ENCODE peak calls at places on chromosomes 2 and 18, in four cellular contexts. One of them, this sample, is unnamed.

GRCh38 chr2:3689998-3690748 is 13.2 kb upstream of the DCDC2C start:
- DNase-seq in K562: no peak
- DNase-seq in HepG2: no peak
- DNase-seq in GM12878: no peak
- DNase-seq in this sample: no peak

GRCh38 chr2:158024288-158024898 is 77.3 kb upstream of the UPP2 start:
- DNase-seq in HepG2: peak
- DNase-seq in GM12878: no peak
- DNase-seq in K562: peak
- DNase-seq in this sample: peak

GRCh38 chr2:127048969-127049897 is 57.7 kb downstream of the BIN1 start:
- DNase-seq in K562: no peak
- DNase-seq in GM12878: no peak
- DNase-seq in HepG2: no peak
- DNase-seq in this sample: no peak

GRCh38 chr2:198762456-198762855 is 695.3 kb downstream of the SATB2 start:
- DNase-seq in HepG2: no peak
- DNase-seq in GM12878: no peak
- DNase-seq in K562: no peak
- DNase-seq in this sample: no peak

GRCh38 chr2:182186132-182186735 is 200.6 kb downstream of the PPP1R1C start:
- DNase-seq in K562: peak
- DNase-seq in GM12878: no peak
- DNase-seq in HepG2: peak
- DNase-seq in this sample: no peak

GRCh38 chr2:64119369-64119768 is 24.9 kb downstream of the PELI1 start:
- DNase-seq in HepG2: no peak
- DNase-seq in GM12878: no peak
- DNase-seq in K562: no peak
- DNase-seq in this sample: no peak

GRCh38 chr2:45390433-45390832 is 220.6 kb downstream of the SRBD1 start:
- DNase-seq in K562: no peak
- DNase-seq in GM12878: no peak
- DNase-seq in HepG2: peak
- DNase-seq in this sample: no peak

GRCh38 chr18:23266717-23267446 is 131.6 kb downstream of the CABLES1 start:
- DNase-seq in HepG2: no peak
- DNase-seq in K562: no peak
- DNase-seq in GM12878: no peak
- DNase-seq in this sample: no peak

GRCh38 chr2:9308186-9308955 is 101.8 kb downstream of the ASAP2 start:
- DNase-seq in K562: no peak
- DNase-seq in GM12878: no peak
- DNase-seq in HepG2: no peak
- DNase-seq in this sample: no peak

GRCh38 chr2:11314482-11314881 is 30.0 kb downstream of the ROCK2 start:
- DNase-seq in HepG2: no peak
- DNase-seq in K562: no peak
- DNase-seq in GM12878: no peak
- DNase-seq in this sample: no peak

GRCh38 chr2:109318150-109318948 is 189.3 kb downstream of the SH3RF3 start:
- DNase-seq in HepG2: peak
- DNase-seq in K562: no peak
- DNase-seq in GM12878: no peak
- DNase-seq in this sample: no peak

GRCh38 chr2:191476901-191477300 is 201.0 kb upstream of the NABP1 start:
- DNase-seq in HepG2: no peak
- DNase-seq in GM12878: no peak
- DNase-seq in K562: no peak
- DNase-seq in this sample: no peak

GRCh38 chr2:72673279-72673678 is 152.6 kb downstream of the EXOC6B start:
- DNase-seq in HepG2: peak
- DNase-seq in K562: no peak
- DNase-seq in GM12878: no peak
- DNase-seq in this sample: no peak

GRCh38 chr2:104982111-104982510 is 55.8 kb upstream of the MRPS9 start:
- DNase-seq in GM12878: no peak
- DNase-seq in K562: no peak
- DNase-seq in HepG2: no peak
- DNase-seq in this sample: no peak

GRCh38 chr18:35378206-35378795 is 1.2 kb upstream of the ZNF396 start:
- DNase-seq in K562: no peak
- DNase-seq in HepG2: no peak
- DNase-seq in GM12878: no peak
- DNase-seq in this sample: no peak

GRCh38 chr2:111642576-111643327 is 241.2 kb downstream of the ANAPC1 start:
- DNase-seq in HepG2: no peak
- DNase-seq in K562: no peak
- DNase-seq in GM12878: no peak
- DNase-seq in this sample: no peak

GRCh38 chr2:71926860-71927756 is 220.6 kb downstream of the CYP26B1 start:
- DNase-seq in HepG2: no peak
- DNase-seq in K562: peak
- DNase-seq in GM12878: no peak
- DNase-seq in this sample: no peak

GRCh38 chr2:201964631-201965206 is 68.9 kb upstream of the FZD7 start:
- DNase-seq in HepG2: no peak
- DNase-seq in GM12878: no peak
- DNase-seq in K562: no peak
- DNase-seq in this sample: no peak

GRCh38 chr18:40325988-40326387 is 1629.0 kb upstream of the PIK3C3 start:
- DNase-seq in GM12878: no peak
- DNase-seq in K562: no peak
- DNase-seq in HepG2: no peak
- DNase-seq in this sample: no peak

GRCh38 chr2:119011162-119011909 is 69.3 kb downstream of the MARCO start:
- DNase-seq in HepG2: peak
- DNase-seq in GM12878: no peak
- DNase-seq in K562: peak
- DNase-seq in this sample: peak

GRCh38 chr18:10072659-10073309 is 159.0 kb downstream of the VAPA start:
- DNase-seq in HepG2: no peak
- DNase-seq in GM12878: no peak
- DNase-seq in K562: no peak
- DNase-seq in this sample: no peak

GRCh38 chr2:3517948-3518495 is 1.3 kb downstream of the ADI1 start:
- DNase-seq in GM12878: no peak
- DNase-seq in HepG2: peak
- DNase-seq in K562: no peak
- DNase-seq in this sample: no peak

GRCh38 chr2:106839849-106840595 is 45.9 kb downstream of the ST6GAL2 start:
- DNase-seq in K562: peak
- DNase-seq in GM12878: no peak
- DNase-seq in HepG2: peak
- DNase-seq in this sample: peak
- TF ChIP-seq NR2C2 in K562: no peak
- TF ChIP-seq NR2C2 in GM12878: no peak
- TF ChIP-seq NR2C2 in HepG2: no peak
- TF ChIP-seq NR2C2 in this sample: no peak

DNA sequence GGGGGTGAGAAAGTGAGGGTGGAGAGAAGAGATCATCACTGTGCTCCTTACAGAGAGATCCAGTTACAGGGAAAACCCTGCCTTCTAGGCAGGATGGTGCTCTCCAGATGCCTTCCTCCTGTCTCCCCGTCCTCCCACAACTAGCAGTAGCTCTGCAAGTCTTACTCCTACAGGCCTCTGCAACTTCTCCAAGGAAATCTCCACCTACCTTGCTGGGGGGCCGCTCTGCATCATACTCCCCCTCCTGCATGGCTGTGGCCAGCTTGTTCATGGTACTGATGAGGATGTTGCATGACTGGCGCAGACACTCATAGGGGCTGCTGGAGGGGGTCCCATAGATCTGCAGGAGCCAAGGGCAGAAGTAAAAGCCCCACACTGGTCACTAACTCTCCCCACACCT is 14.1 kb downstream of the DCTN1 start:
- DNase-seq in GM12878: no peak
- DNase-seq in K562: no peak
- DNase-seq in HepG2: no peak
- DNase-seq in this sample: no peak
- TF ChIP-seq ATF3 in GM12878: no peak
- TF ChIP-seq ATF3 in K562: no peak
- TF ChIP-seq ATF3 in HepG2: no peak
- TF ChIP-seq ATF3 in this sample: no peak

GRCh38 chr2:200305797-200306718 is at the start of gene SPATS2L:
- DNase-seq in GM12878: no peak
- DNase-seq in HepG2: peak
- DNase-seq in K562: peak
- DNase-seq in this sample: peak
- TF ChIP-seq TCF7 in GM12878: no peak
- TF ChIP-seq TCF7 in HepG2: peak
- TF ChIP-seq TCF7 in K562: no peak
- TF ChIP-seq TCF7 in this sample: no peak

GRCh38 chr2:187056416-187057333 is 207.7 kb upstream of the ZSWIM2 start:
- DNase-seq in K562: no peak
- DNase-seq in GM12878: no peak
- DNase-seq in HepG2: no peak
- DNase-seq in this sample: no peak
- TF ChIP-seq NR2C2 in K562: no peak
- TF ChIP-seq NR2C2 in GM12878: no peak
- TF ChIP-seq NR2C2 in HepG2: no peak
- TF ChIP-seq NR2C2 in this sample: no peak